ENCODE peak calls at places on chromosome X, in seven cellular contexts. R is Peyer's patch, J is ovary, C is thyroid gland, K is sigmoid colon, Y is K562, W is NB4. I is an unnamed sample.

GRCh38 chrX:25028726-25029125 is 13.0 kb upstream of the ARX start:
- DNase-seq in J (no peak), Y (no peak), R (no peak), C (no peak), W (no peak), K (no peak), I (no peak)

GRCh38 chrX:111568356-111568755 is 56.9 kb downstream of the SERTM2 start:
- DNase-seq in C (no peak), R (no peak), Y (peak), J (no peak), K (no peak), W (peak), I (no peak)

GRCh38 chrX:132467029-132467428 is 21.8 kb downstream of the MBNL3 start:
- DNase-seq in C (no peak), K (no peak), R (no peak), J (no peak), W (no peak), Y (no peak), I (no peak)

GRCh38 chrX:102155806-102156179 is at the start of gene BEX5:
- DNase-seq in C (peak), J (peak), Y (peak), R (peak), W (no peak), K (peak), I (peak)

GRCh38 chrX:42869659-42870476 is 91.9 kb upstream of the PPP1R2C start:
- DNase-seq in W (no peak), C (no peak), R (no peak), K (no peak), Y (no peak), J (no peak), I (no peak)

GRCh38 chrX:81537723-81538122 is 335.8 kb downstream of the SH3BGRL start:
- DNase-seq in C (no peak), Y (no peak), J (no peak), R (no peak), K (no peak), W (no peak), I (no peak)

GRCh38 chrX:17164936-17165335 is 210.1 kb upstream of the NHS start:
- DNase-seq in C (no peak), Y (no peak), R (no peak), W (no peak), K (no peak), J (no peak), I (no peak)

GRCh38 chrX:23493941-23494374 is 159.3 kb downstream of the PTCHD1 start:
- DNase-seq in K (no peak), R (no peak), J (no peak), C (no peak), Y (no peak), W (peak), I (no peak)

GRCh38 chrX:57681341-57681740 is 1.3 kb upstream of the NLRP2B start:
- DNase-seq in C (no peak), Y (no peak), W (no peak), R (no peak), J (no peak), K (no peak), I (no peak)

GRCh38 chrX:39367429-39367828 is 566.2 kb downstream of the MID1IP1 start:
- DNase-seq in R (peak), Y (no peak), K (no peak), C (no peak), W (no peak), J (no peak), I (no peak)

GRCh38 chrX:48835524-48836329 is at the start of gene PCSK1N:
- DNase-seq in W (no peak), K (no peak), C (no peak), Y (no peak), J (no peak), R (no peak), I (no peak)

GRCh38 chrX:34624416-34624815 is 32.7 kb downstream of the TMEM47 start:
- DNase-seq in W (no peak), Y (no peak), K (no peak), J (no peak), C (no peak), R (no peak), I (no peak)

GRCh38 chrX:154717824-154718223 is 33.1 kb downstream of the GAB3 start:
- DNase-seq in R (peak), J (no peak), K (no peak), Y (peak), C (no peak), W (peak), I (no peak)

GRCh38 chrX:23548164-23548563 is 119.1 kb upstream of the PRDX4 start:
- DNase-seq in K (no peak), J (no peak), W (no peak), C (no peak), R (no peak), Y (no peak), I (no peak)

GRCh38 chrX:13716905-13717304 is 17.5 kb downstream of the TRAPPC2 start:
- DNase-seq in K (no peak), W (no peak), R (peak), J (no peak), Y (no peak), C (no peak), I (no peak)

GRCh38 chrX:16836371-16836770 is 33.8 kb downstream of the RBBP7 start:
- DNase-seq in W (peak), J (no peak), K (no peak), Y (peak), R (peak), C (peak), I (no peak)

GRCh38 chrX:154534526-154535322 is 11.9 kb downstream of the G6PD start:
- DNase-seq in R (peak), K (peak), Y (peak), J (peak), C (peak), W (peak), I (peak)

GRCh38 chrX:100413231-100413630 is 3.2 kb upstream of the PCDH19 start:
- DNase-seq in C (peak), J (peak), W (peak), Y (peak), R (no peak), K (no peak), I (peak)

GRCh38 chrX:63503541-63503940 is 152.4 kb upstream of the SPIN4 start:
- DNase-seq in W (no peak), K (no peak), J (no peak), C (no peak), R (no peak), Y (no peak), I (no peak)

GRCh38 chrX:3290561-3290960 is 55.9 kb downstream of the MXRA5 start:
- DNase-seq in K (no peak), R (no peak), W (no peak), J (no peak), Y (no peak), C (no peak), I (no peak)

GRCh38 chrX:136386173-136386572 is 85.4 kb downstream of the ADGRG4 start:
- DNase-seq in Y (no peak), K (no peak), J (no peak), W (no peak), C (no peak), R (no peak), I (no peak)

GRCh38 chrX:136063340-136064079 is 78.3 kb downstream of the SLC9A6 start:
- DNase-seq in J (no peak), C (no peak), W (peak), Y (no peak), K (peak), R (no peak), I (no peak)

GRCh38 chrX:71660562-71661416 is 6.6 kb upstream of the LOC101059915 start:
- DNase-seq in K (no peak), J (no peak), W (no peak), Y (no peak), C (no peak), R (no peak), I (no peak)

GRCh38 chrX:150365051-150365952 is 2.2 kb downstream of the MAMLD1 start:
- DNase-seq in K (peak), C (peak), J (peak), W (peak), Y (peak), R (peak), I (peak)

GRCh38 chrX:84747516-84747915 is 245.3 kb upstream of the HDX start:
- DNase-seq in J (no peak), W (no peak), R (no peak), K (no peak), Y (no peak), C (no peak), I (no peak)
- TF ChIP-seq CTCF in J (no peak), W (no peak), R (no peak), K (no peak), Y (no peak), C (no peak), I (no peak)

GRCh38 chrX:21612154-21612553 is 46.0 kb downstream of the KLHL34 start:
- DNase-seq in W (no peak), C (no peak), J (no peak), R (no peak), K (no peak), Y (no peak), I (no peak)
- TF ChIP-seq POLR2A in W (no peak), C (no peak), J (no peak), R (no peak), K (no peak), Y (no peak), I (no peak)

GRCh38 chrX:21711126-21711847 is 46.6 kb downstream of the SMPX start:
- DNase-seq in C (no peak), R (no peak), K (no peak), W (no peak), Y (no peak), J (no peak), I (no peak)

GRCh38 chrX:21705215-21705614 is 47.1 kb upstream of the KLHL34 start:
- DNase-seq in Y (no peak), C (no peak), K (no peak), W (no peak), R (no peak), J (no peak), I (no peak)

GRCh38 chrX:21711848-21712197 is 46.1 kb downstream of the SMPX start:
- DNase-seq in K (no peak), J (no peak), R (no peak), W (no peak), C (no peak), Y (no peak), I (no peak)

GRCh38 chrX:21702725-21703228 is 44.6 kb upstream of the KLHL34 start:
- DNase-seq in W (no peak), C (no peak), R (no peak), Y (no peak), K (no peak), J (no peak), I (no peak)

GRCh38 chrX:21708116-21708515 is 49.8 kb downstream of the SMPX start:
- DNase-seq in R (no peak), Y (peak), W (peak), C (peak), J (no peak), K (no peak), I (no peak)
- TF ChIP-seq CTCF in R (no peak), Y (no peak), W (no peak), C (peak), J (no peak), K (no peak), I (no peak)

GRCh38 chrX:46710425-46710824 is 48.5 kb downstream of the SLC9A7 start:
- DNase-seq in W (no peak), K (no peak), Y (no peak), J (no peak), R (no peak), C (no peak), I (no peak)
- TF ChIP-seq POLR2A in W (no peak), K (no peak), Y (no peak), J (no peak), R (no peak), C (no peak), I (no peak)

GRCh38 chrX:18410038-18410437 is 15.4 kb upstream of the CDKL5 start:
- DNase-seq in C (peak), J (no peak), K (no peak), R (no peak), W (peak), Y (no peak), I (no peak)
- TF ChIP-seq CTCF in C (peak), J (no peak), K (no peak), R (peak), W (no peak), Y (no peak), I (peak)